ENCODE peak calls at places on chromosomes 11 and 22, in six cellular contexts. One of them, this sample, is unnamed.

GRCh38 chr22:22942511-22943329 is 55.1 kb downstream of the IGLL5 start:
- DNase-seq in body of pancreas: peak; percentile 57
- DNase-seq in Peyer's patch: peak; percentile 93
- DNase-seq in upper lobe of left lung: peak; percentile 50
- DNase-seq in K562: peak; percentile 99
- DNase-seq in lower leg skin: no peak
- DNase-seq in this sample: peak; percentile 51

GRCh38 chr11:102111787-102112653 is 1.8 kb downstream of the YAP1 start:
- DNase-seq in Peyer's patch: peak; percentile 78
- DNase-seq in upper lobe of left lung: peak; percentile 39
- DNase-seq in K562: no peak
- DNase-seq in lower leg skin: peak; percentile 53
- DNase-seq in body of pancreas: peak; percentile 67
- DNase-seq in this sample: no peak

GRCh38 chr22:32539631-32540449 is 65.2 kb downstream of the FBXO7 start:
- DNase-seq in lower leg skin: no peak
- DNase-seq in body of pancreas: no peak
- DNase-seq in K562: peak; percentile 56
- DNase-seq in Peyer's patch: peak; percentile 41
- DNase-seq in upper lobe of left lung: no peak
- DNase-seq in this sample: peak; percentile 12

GRCh38 chr11:129268371-129268770 is 76.2 kb upstream of the ARHGAP32 start:
- DNase-seq in Peyer's patch: no peak
- DNase-seq in K562: no peak
- DNase-seq in upper lobe of left lung: no peak
- DNase-seq in body of pancreas: no peak
- DNase-seq in lower leg skin: no peak
- DNase-seq in this sample: no peak

GRCh38 chr11:33642461-33643166 is 58.0 kb downstream of the C11orf91 start:
- DNase-seq in body of pancreas: no peak
- DNase-seq in K562: no peak
- DNase-seq in upper lobe of left lung: no peak
- DNase-seq in Peyer's patch: no peak
- DNase-seq in lower leg skin: no peak
- DNase-seq in this sample: no peak

GRCh38 chr22:19873960-19874306 is 19.3 kb upstream of the GNB1L start:
- DNase-seq in Peyer's patch: peak; percentile 39
- DNase-seq in upper lobe of left lung: peak; percentile 16
- DNase-seq in lower leg skin: no peak
- DNase-seq in body of pancreas: no peak
- DNase-seq in K562: no peak
- DNase-seq in this sample: no peak

GRCh38 chr11:121656333-121657090 is 203.7 kb upstream of the SORL1-AS1 start:
- DNase-seq in lower leg skin: no peak
- DNase-seq in K562: no peak
- DNase-seq in upper lobe of left lung: no peak
- DNase-seq in Peyer's patch: no peak
- DNase-seq in body of pancreas: no peak
- DNase-seq in this sample: no peak

GRCh38 chr22:44118645-44119315 is 61.9 kb upstream of the PARVG start:
- DNase-seq in upper lobe of left lung: no peak
- DNase-seq in Peyer's patch: no peak
- DNase-seq in lower leg skin: no peak
- DNase-seq in body of pancreas: no peak
- DNase-seq in K562: no peak
- DNase-seq in this sample: no peak

GRCh38 chr11:8814209-8814922 is 96.6 kb upstream of the AKIP1 start:
- DNase-seq in body of pancreas: no peak
- DNase-seq in lower leg skin: no peak
- DNase-seq in K562: no peak
- DNase-seq in Peyer's patch: no peak
- DNase-seq in upper lobe of left lung: no peak
- DNase-seq in this sample: no peak

GRCh38 chr11:126140106-126140931 is 71.1 kb downstream of the RPUSD4 start:
- DNase-seq in lower leg skin: no peak
- DNase-seq in upper lobe of left lung: no peak
- DNase-seq in K562: no peak
- DNase-seq in Peyer's patch: no peak
- DNase-seq in body of pancreas: no peak
- DNase-seq in this sample: no peak

GRCh38 chr11:111384494-111384893 is 5.4 kb upstream of the POU2AF1 start:
- DNase-seq in K562: no peak
- DNase-seq in lower leg skin: no peak
- DNase-seq in Peyer's patch: no peak
- DNase-seq in body of pancreas: no peak
- DNase-seq in upper lobe of left lung: no peak
- DNase-seq in this sample: no peak

GRCh38 chr11:116981216-116981887 is 116.9 kb downstream of the SIK3 start:
- DNase-seq in body of pancreas: no peak
- DNase-seq in upper lobe of left lung: peak; percentile 26
- DNase-seq in Peyer's patch: no peak
- DNase-seq in K562: no peak
- DNase-seq in lower leg skin: no peak
- DNase-seq in this sample: no peak

GRCh38 chr11:30387891-30388861 is 65.3 kb downstream of the ARL14EP start:
- DNase-seq in Peyer's patch: no peak
- DNase-seq in lower leg skin: no peak
- DNase-seq in K562: no peak
- DNase-seq in body of pancreas: no peak
- DNase-seq in upper lobe of left lung: no peak
- DNase-seq in this sample: no peak

GRCh38 chr11:45176996-45177395 is 30.6 kb downstream of the PRDM11 start:
- DNase-seq in body of pancreas: no peak
- DNase-seq in upper lobe of left lung: no peak
- DNase-seq in Peyer's patch: no peak
- DNase-seq in lower leg skin: no peak
- DNase-seq in K562: no peak
- DNase-seq in this sample: no peak

GRCh38 chr11:119730347-119730613 is 1.3 kb upstream of the NECTIN1 start:
- DNase-seq in body of pancreas: no peak
- DNase-seq in lower leg skin: no peak
- DNase-seq in upper lobe of left lung: no peak
- DNase-seq in K562: no peak
- DNase-seq in Peyer's patch: no peak
- DNase-seq in this sample: no peak

GRCh38 chr11:19546325-19546724 is 166.3 kb upstream of the NAV2 start:
- DNase-seq in K562: no peak
- DNase-seq in body of pancreas: no peak
- DNase-seq in Peyer's patch: no peak
- DNase-seq in lower leg skin: no peak
- DNase-seq in upper lobe of left lung: no peak
- DNase-seq in this sample: no peak

DNA sequence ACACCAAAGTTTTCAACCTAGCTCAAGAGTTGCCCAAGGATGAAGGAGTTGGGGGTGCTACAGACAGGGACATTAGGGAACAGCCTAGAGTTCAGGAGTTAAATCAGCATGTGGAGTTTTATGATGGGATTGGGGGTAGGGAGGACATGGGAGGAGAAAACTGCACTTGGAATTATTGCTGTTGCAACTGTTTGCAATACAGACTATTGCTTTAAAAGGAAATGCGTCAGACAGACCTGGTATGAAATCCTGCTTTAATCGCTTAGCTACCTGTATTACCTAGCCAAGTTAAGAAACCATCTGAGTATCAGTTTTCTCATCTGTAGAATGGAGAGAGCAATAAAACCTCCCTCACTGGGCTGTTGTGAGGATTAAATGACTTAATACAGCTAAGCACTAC is 6.3 kb downstream of the TMA7B start:
- DNase-seq in K562: no peak
- DNase-seq in Peyer's patch: no peak
- DNase-seq in body of pancreas: no peak
- DNase-seq in upper lobe of left lung: no peak
- DNase-seq in lower leg skin: no peak
- DNase-seq in this sample: no peak
- H3K4me3 ChIP-seq in K562: no peak overlapping the region
- H3K4me3 ChIP-seq in Peyer's patch: no peak overlapping the region
- H3K4me3 ChIP-seq in body of pancreas: no peak overlapping the region
- H3K4me3 ChIP-seq in upper lobe of left lung: no peak overlapping the region
- H3K4me3 ChIP-seq in lower leg skin: no peak overlapping the region
- H3K4me3 ChIP-seq in this sample: no peak overlapping the region

DNA sequence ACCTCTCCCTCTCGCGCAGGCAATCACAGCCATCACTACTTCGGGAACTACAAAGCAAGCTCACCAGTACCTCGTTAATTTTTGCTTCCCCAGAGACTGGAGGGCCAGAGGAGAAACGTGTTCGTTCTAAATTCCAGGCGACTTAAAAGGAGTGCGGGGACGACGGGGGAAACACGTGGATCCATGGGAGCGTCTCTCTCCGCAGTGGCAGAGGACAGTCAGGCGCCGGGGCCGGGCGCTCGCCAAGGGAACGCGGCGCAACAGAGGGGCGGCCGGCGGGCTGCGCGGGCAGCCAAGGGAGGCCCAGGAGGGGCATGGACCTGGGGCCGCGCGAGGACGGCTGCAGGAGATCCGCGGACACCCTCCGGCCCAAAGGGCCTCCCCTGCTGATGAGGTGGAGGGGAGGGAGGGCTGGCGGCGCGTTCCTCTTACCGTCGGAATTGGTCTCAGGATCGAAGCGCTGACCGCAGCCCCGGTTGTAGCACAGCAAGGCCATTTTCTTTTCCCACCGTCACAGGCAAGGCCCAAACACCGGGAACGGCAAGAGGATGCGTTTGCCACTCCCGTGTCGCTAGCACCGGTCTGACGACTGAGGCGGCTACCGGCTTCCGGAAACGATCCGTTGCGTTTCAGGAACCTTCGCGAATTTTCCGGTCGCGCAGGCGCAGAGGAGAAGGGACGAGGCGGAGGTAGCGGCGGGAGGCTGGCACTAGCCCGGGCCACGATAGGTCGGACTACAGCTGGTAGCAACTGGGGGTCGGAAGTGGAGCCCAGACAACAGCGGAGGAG is at the start of gene CHORDC1:
- DNase-seq in lower leg skin: peak; percentile 85
- DNase-seq in Peyer's patch: peak; percentile 97
- DNase-seq in body of pancreas: peak; percentile 93
- DNase-seq in upper lobe of left lung: peak; percentile 92
- DNase-seq in K562: peak; percentile 93
- DNase-seq in this sample: peak; percentile 77
- TF ChIP-seq POLR2A in lower leg skin: peak; percentile 44
- TF ChIP-seq POLR2A in Peyer's patch: peak; percentile 65
- TF ChIP-seq POLR2A in body of pancreas: peak; percentile 90
- TF ChIP-seq POLR2A in upper lobe of left lung: peak; percentile 94
- TF ChIP-seq POLR2A in K562: peak; percentile 91
- TF ChIP-seq POLR2A in this sample: peak; percentile 67

GRCh38 chr22:38984224-38984623 is 2.1 kb downstream of the APOBEC3B start:
- DNase-seq in lower leg skin: no peak
- DNase-seq in upper lobe of left lung: no peak
- DNase-seq in Peyer's patch: no peak
- DNase-seq in body of pancreas: no peak
- DNase-seq in K562: peak; percentile 64
- DNase-seq in this sample: no peak

GRCh38 chr22:38982008-38982927 is at the start of gene APOBEC3B:
- DNase-seq in Peyer's patch: peak; percentile 95
- DNase-seq in body of pancreas: peak; percentile 98
- DNase-seq in lower leg skin: peak; percentile 89
- DNase-seq in upper lobe of left lung: no peak
- DNase-seq in K562: peak; percentile 92
- DNase-seq in this sample: peak; percentile 84

GRCh38 chr22:38981659-38982007 is 514 bp upstream of the APOBEC3B start:
- DNase-seq in upper lobe of left lung: no peak
- DNase-seq in K562: no peak
- DNase-seq in body of pancreas: no peak
- DNase-seq in Peyer's patch: no peak
- DNase-seq in lower leg skin: no peak
- DNase-seq in this sample: no peak

GRCh38 chr22:38986629-38987028 is 4.5 kb downstream of the APOBEC3B start:
- DNase-seq in body of pancreas: no peak
- DNase-seq in lower leg skin: no peak
- DNase-seq in upper lobe of left lung: no peak
- DNase-seq in Peyer's patch: no peak
- DNase-seq in K562: no peak
- DNase-seq in this sample: no peak

DNA sequence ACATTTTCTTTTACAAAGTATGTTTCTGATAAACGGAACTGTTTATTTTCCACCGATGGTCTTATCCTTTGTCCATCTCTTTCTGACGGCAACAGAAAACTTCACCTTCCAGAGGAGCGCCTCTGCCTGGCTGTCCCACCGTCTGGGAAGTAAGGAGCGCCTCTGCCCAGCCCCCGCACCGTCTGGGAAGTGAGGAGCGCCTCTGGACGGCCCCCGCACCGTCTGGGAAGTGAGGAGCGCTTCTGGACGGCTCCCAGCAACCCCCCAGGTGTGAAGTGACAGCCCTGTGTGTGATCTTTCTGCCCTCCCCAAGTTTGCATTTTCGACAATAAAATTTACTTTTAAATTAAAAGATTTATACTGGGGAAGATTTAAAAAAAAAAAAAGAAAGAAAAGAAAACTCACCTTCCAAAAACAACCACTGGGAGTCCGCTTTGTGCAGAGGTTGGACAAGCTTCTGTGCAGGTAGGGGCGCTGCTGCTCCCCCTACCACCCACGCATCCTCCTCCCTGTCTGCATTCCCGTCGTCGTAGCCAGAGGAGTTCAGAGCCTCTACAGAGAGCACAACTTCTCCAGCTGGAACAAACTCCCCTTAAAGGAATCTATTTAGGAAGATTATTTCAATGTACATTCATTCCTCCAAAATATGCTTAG is 1.0 kb upstream of the APOBEC3B start:
- DNase-seq in Peyer's patch: peak; percentile 59
- DNase-seq in K562: peak; percentile 61
- DNase-seq in lower leg skin: no peak
- DNase-seq in upper lobe of left lung: no peak
- DNase-seq in body of pancreas: peak; percentile 80
- DNase-seq in this sample: no peak
- H3K4me3 ChIP-seq in Peyer's patch: peak overlapping the region; percentile 43
- H3K4me3 ChIP-seq in K562: no peak overlapping the region
- H3K4me3 ChIP-seq in lower leg skin: no peak overlapping the region
- H3K4me3 ChIP-seq in upper lobe of left lung: no peak overlapping the region
- H3K4me3 ChIP-seq in body of pancreas: no peak overlapping the region
- H3K4me3 ChIP-seq in this sample: peak overlapping the region; percentile 46

GRCh38 chr22:35299217-35299716 is 427 bp upstream of the TOM1 start:
- DNase-seq in Peyer's patch: peak; percentile 58
- DNase-seq in body of pancreas: no peak
- DNase-seq in lower leg skin: no peak
- DNase-seq in upper lobe of left lung: no peak
- DNase-seq in K562: no peak
- DNase-seq in this sample: no peak
- TF ChIP-seq POLR2A in Peyer's patch: no peak
- TF ChIP-seq POLR2A in body of pancreas: no peak
- TF ChIP-seq POLR2A in lower leg skin: no peak
- TF ChIP-seq POLR2A in upper lobe of left lung: no peak
- TF ChIP-seq POLR2A in K562: no peak
- TF ChIP-seq POLR2A in this sample: no peak

GRCh38 chr11:64918056-64918455 is 1.0 kb upstream of the ATG2A start:
- DNase-seq in upper lobe of left lung: no peak
- DNase-seq in body of pancreas: no peak
- DNase-seq in lower leg skin: no peak
- DNase-seq in Peyer's patch: no peak
- DNase-seq in K562: peak; percentile 65
- DNase-seq in this sample: no peak
- H3K4me3 ChIP-seq in upper lobe of left lung: peak overlapping the region; percentile 92
- H3K4me3 ChIP-seq in body of pancreas: no peak overlapping the region
- H3K4me3 ChIP-seq in lower leg skin: no peak overlapping the region
- H3K4me3 ChIP-seq in Peyer's patch: peak overlapping the region; percentile 88
- H3K4me3 ChIP-seq in K562: peak overlapping the region; percentile 87
- H3K4me3 ChIP-seq in this sample: peak overlapping the region; percentile 85